ENCODE peak calls at places on chromosomes 12 and 14, in five cellular contexts. H is neuronal stem cell, M is H1, V is H9, Z is mesenchymal stem cell. X is an unnamed sample.
A peak's percentile ranks its signal among the peaks of the same experiment; 100 is the strongest.

GRCh38 chr12:9090220-9090619 is 25.5 kb downstream of the A2M start:
- DNase-seq in Z (no peak), H (no peak), V (no peak), M (no peak), X (no peak)

GRCh38 chr12:114425031-114425626 is 19.2 kb upstream of the TBX5 start:
- DNase-seq in M (no peak), H (no peak), Z (no peak), V (no peak), X (peak; percentile 83)

GRCh38 chr12:116863275-116863767 is 17.9 kb downstream of the HRK start:
- DNase-seq in V (peak; percentile 88), H (no peak), M (peak; percentile 91), Z (peak; percentile 21), X (peak; percentile 75)

GRCh38 chr14:90513151-90514014 is 116.6 kb downstream of the CALM1 start:
- DNase-seq in Z (peak; percentile 46), H (no peak), V (peak; percentile 74), M (no peak), X (peak; percentile 12)

GRCh38 chr14:77843155-77843554 is 43.2 kb downstream of the ADCK1 start:
- DNase-seq in M (no peak), Z (no peak), H (no peak), V (no peak), X (no peak)

GRCh38 chr12:3740840-3741239 is 12.1 kb downstream of the CRACR2A start:
- DNase-seq in V (no peak), M (no peak), H (no peak), Z (no peak), X (no peak)

GRCh38 chr12:92000587-92000986 is 145.1 kb downstream of the BTG1 start:
- DNase-seq in M (no peak), V (no peak), Z (no peak), H (no peak), X (no peak)

GRCh38 chr12:45349911-45350310 is 134.0 kb downstream of the ANO6 start:
- DNase-seq in V (no peak), M (no peak), H (no peak), Z (no peak), X (peak; percentile 46)

GRCh38 chr12:17097674-17098073 is 491.7 kb upstream of the LMO3 start:
- DNase-seq in V (no peak), M (no peak), Z (no peak), H (no peak), X (peak; percentile 3)

GRCh38 chr12:84911331-84912190 is 1.0 kb downstream of the SLC6A15 start:
- DNase-seq in M (peak; percentile 88), V (peak; percentile 95), H (peak; percentile 72), Z (peak; percentile 92), X (peak; percentile 56)

GRCh38 chr12:77439749-77440148 is 374.4 kb upstream of the E2F7 start:
- DNase-seq in M (no peak), H (no peak), V (no peak), Z (no peak), X (no peak)

GRCh38 chr12:77438639-77439038 is 373.3 kb upstream of the E2F7 start:
- DNase-seq in Z (no peak), H (no peak), M (no peak), V (no peak), X (no peak)

GRCh38 chr12:77433799-77434198 is 368.4 kb upstream of the E2F7 start:
- DNase-seq in M (no peak), H (no peak), Z (no peak), V (no peak), X (peak; percentile 6)

GRCh38 chr12:77435446-77436091 is 370.2 kb upstream of the E2F7 start:
- DNase-seq in M (no peak), V (no peak), Z (no peak), H (no peak), X (no peak)
- H3K4ac ChIP-seq in M (no peak overlapping the region), V (no peak overlapping the region), Z (no peak overlapping the region), H (no peak overlapping the region), X (no peak overlapping the region)

DNA sequence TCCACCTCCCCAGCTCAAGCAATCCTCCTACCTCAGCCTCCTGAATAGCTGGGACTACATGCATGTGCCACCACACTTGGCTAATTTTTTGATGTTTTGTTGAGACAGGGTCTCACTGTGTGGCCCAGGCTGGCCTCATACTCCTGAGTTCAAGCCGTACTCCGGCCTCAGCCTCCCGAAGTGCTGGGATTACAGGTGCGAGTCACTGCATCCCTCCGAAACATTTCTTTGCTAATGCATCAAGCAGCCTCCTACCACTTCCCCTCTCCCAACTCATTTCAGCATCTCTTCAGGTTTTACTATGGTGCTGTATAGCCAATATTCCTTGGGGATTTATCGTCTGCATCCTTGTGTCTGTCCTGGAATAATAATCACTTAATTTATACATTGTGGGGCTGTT is 2.3 kb upstream of the SLC22A17 start:
- DNase-seq in M (no peak), V (no peak), H (no peak), Z (no peak), X (no peak)
- H3K14ac ChIP-seq in M (no peak overlapping the region), V (no peak overlapping the region), H (peak overlapping the region; percentile 22), Z (no peak overlapping the region), X (no peak overlapping the region)

GRCh38 chr12:14408208-14408607 is 42.7 kb downstream of the ATF7IP start:
- DNase-seq in H (no peak), M (no peak), V (no peak), Z (peak; percentile 61), X (peak; percentile 50)

GRCh38 chr12:14410841-14411569 is 45.5 kb downstream of the ATF7IP start:
- DNase-seq in Z (peak; percentile 49), M (no peak), V (no peak), H (no peak), X (no peak)

DNA sequence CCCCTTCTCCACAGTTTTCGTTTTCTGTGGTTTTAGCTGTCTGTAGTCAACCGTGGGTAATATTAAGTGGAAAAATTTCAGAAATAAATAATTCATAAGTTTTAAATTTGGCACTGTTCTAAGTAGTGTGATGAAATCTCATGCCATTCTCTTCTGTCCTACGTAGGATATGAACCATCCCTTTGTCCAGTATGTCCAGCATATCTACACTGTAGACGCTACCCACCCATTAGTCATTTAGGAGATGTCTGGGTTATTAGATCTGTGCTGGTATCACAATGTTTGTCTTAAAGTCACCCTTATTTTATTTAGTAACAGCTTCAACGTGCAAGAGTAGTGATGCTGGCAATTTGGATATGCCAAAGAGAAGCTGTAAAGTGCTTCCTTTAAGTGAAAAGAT is 44.7 kb downstream of the ATF7IP start:
- DNase-seq in V (no peak), H (no peak), M (no peak), Z (no peak), X (no peak)
- H3K4ac ChIP-seq in V (no peak overlapping the region), H (no peak overlapping the region), M (no peak overlapping the region), Z (no peak overlapping the region), X (no peak overlapping the region)

GRCh38 chr12:121801601-121802484 is 2.0 kb upstream of the SETD1B start:
- DNase-seq in Z (peak; percentile 47), H (no peak), M (no peak), V (peak; percentile 32), X (peak; percentile 45)
- H3K14ac ChIP-seq in Z (peak overlapping the region; percentile 73), H (no peak overlapping the region), M (no peak overlapping the region), V (peak overlapping the region; percentile 97), X (peak overlapping the region; percentile 100)

DNA sequence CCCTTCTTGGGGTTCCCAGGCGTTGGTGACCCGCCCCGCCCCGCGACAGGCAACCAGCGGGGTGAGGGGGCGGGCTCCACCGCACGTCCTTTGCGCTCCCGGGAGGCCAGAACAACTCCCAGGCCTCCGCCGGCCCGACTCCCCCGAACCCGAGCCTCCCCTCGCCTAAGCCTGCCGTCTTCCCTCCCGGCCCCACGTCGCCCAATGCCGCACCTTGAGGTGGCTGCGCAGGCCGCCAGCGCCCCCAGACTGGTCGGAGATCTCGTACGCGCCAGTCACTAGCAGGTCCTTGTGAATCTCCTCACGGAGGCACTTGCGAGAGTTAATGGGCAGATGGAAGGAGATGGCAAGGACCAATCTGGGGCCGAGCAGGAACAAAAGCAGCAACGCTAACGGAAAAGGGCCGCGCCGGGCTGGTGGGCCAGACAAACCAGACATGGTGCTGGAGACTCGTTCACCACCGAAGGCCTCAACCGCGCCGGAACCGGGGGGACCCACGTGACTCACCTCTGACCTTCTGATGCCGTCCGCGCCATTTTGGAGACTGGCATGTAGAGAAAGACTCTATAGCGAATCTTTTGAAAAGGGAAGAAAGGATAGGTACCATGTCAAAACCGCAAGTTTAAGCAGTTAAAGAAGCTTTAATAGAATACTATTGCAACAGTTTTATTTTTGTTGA is at the start of gene TMED10:
- DNase-seq in Z (peak; percentile 94), H (peak; percentile 91), M (peak; percentile 93), V (peak; percentile 86), X (peak; percentile 85)
- H3K4ac ChIP-seq in Z (peak within 1 kb of the TSS; percentile 88), H (peak within 1 kb of the TSS; percentile 79), M (peak within 1 kb of the TSS; percentile 97), V (no peak within 1 kb of the TSS), X (peak within 1 kb of the TSS; percentile 97)

GRCh38 chr12:65300067-65300466 is 21.6 kb downstream of the MSRB3 start:
- DNase-seq in Z (peak; percentile 30), H (no peak), V (no peak), M (no peak), X (no peak)
- H3K14ac ChIP-seq in Z (no peak overlapping the region), H (no peak overlapping the region), V (no peak overlapping the region), M (no peak overlapping the region), X (no peak overlapping the region)

GRCh38 chr14:32081901-32082300 is 4.8 kb downstream of the ARHGAP5 start:
- DNase-seq in Z (no peak), V (peak; percentile 28), H (no peak), M (peak; percentile 54), X (no peak)
- H3K4ac ChIP-seq in Z (no peak overlapping the region), V (no peak overlapping the region), H (no peak overlapping the region), M (no peak overlapping the region), X (no peak overlapping the region)